ENCODE peak calls at places on chromosomes 4 and X, in eight cellular contexts. Q is NCI-H2171 treated with DMSO at 0.1 percent for 48 hours; H is PC-3; O is stimulated activated CD4-positive, alpha-beta T cell treated with anti-CD3 and anti-CD28 coated beads, Interleukin-4, amount 100 ng/mL, for 4 hours; S is endothelial cell of umbilical vein; F is GM04504; T is GM19239; W is T-cell. B is an unnamed sample.
A peak's percentile ranks its signal among the peaks of the same experiment; 100 is the strongest.

GRCh38 chr4:55393461-55394320 is 2.1 kb upstream of the TMEM165 start:
- DNase-seq in Q (no peak), H (peak; percentile 90), O (no peak), S (no peak), F (no peak), T (no peak), W (no peak), B (peak; percentile 52)

GRCh38 chr4:158793021-158793420 is 24.2 kb downstream of the FNIP2 start:
- DNase-seq in Q (no peak), H (peak; percentile 36), O (no peak), S (no peak), F (no peak), T (no peak), W (no peak), B (no peak)

GRCh38 chr4:108854781-108855180 is 91.9 kb upstream of the ETNPPL start:
- DNase-seq in Q (no peak), H (no peak), O (no peak), S (no peak), F (no peak), T (no peak), W (no peak), B (no peak)

GRCh38 chr4:24643774-24644520 is 59.6 kb upstream of the DHX15 start:
- DNase-seq in Q (no peak), H (peak; percentile 30), O (no peak), S (no peak), F (no peak), T (no peak), W (no peak), B (no peak)

GRCh38 chr4:69823481-69824186 is 36.3 kb downstream of the SULT1E1 start:
- DNase-seq in Q (no peak), H (peak; percentile 78), O (peak; percentile 17), S (peak; percentile 76), F (no peak), T (no peak), W (peak; percentile 34), B (no peak)

GRCh38 chrX:41397768-41398167 is 49.4 kb upstream of the NYX start:
- DNase-seq in Q (no peak), H (no peak), O (no peak), S (no peak), F (no peak), T (no peak), W (no peak), B (no peak)

GRCh38 chrX:151081016-151081415 is 95.4 kb upstream of the GPR50 start:
- DNase-seq in Q (no peak), H (no peak), O (no peak), S (no peak), F (no peak), T (no peak), W (no peak), B (no peak)

GRCh38 chr4:127896528-127896927 is 15.8 kb downstream of the PLK4 start:
- DNase-seq in Q (no peak), H (no peak), O (no peak), S (no peak), F (no peak), T (no peak), W (no peak), B (no peak)

GRCh38 chrX:72540318-72540717 is 32.3 kb downstream of the HDAC8 start:
- DNase-seq in Q (peak; percentile 53), H (peak; percentile 44), O (no peak), S (peak; percentile 30), F (peak; percentile 6), T (no peak), W (no peak), B (no peak)

GRCh38 chrX:118901991-118902390 is 72.4 kb upstream of the LONRF3 start:
- DNase-seq in Q (no peak), H (no peak), O (no peak), S (no peak), F (no peak), T (no peak), W (no peak), B (no peak)

GRCh38 chr4:52853351-52853750 is 8.8 kb upstream of the RASL11B start:
- DNase-seq in Q (no peak), H (no peak), O (no peak), S (no peak), F (peak; percentile 54), T (no peak), W (no peak), B (no peak)

GRCh38 chr4:82905205-82905604 is 4.7 kb downstream of the THAP9 start:
- DNase-seq in Q (no peak), H (peak; percentile 58), O (no peak), S (peak; percentile 58), F (no peak), T (peak; percentile 39), W (no peak), B (no peak)

GRCh38 chr4:67714248-67714583 is 13.3 kb upstream of the UBA6 start:
- DNase-seq in Q (no peak), H (no peak), O (no peak), S (no peak), F (no peak), T (no peak), W (no peak), B (no peak)

GRCh38 chr4:10120943-10121567 is 4.5 kb upstream of the WDR1 start:
- DNase-seq in Q (no peak), H (no peak), O (no peak), S (no peak), F (no peak), T (no peak), W (no peak), B (no peak)